ENCODE peak calls at places on chromosome 10, in seven cellular contexts. I is stimulated activated CD8-positive, alpha-beta memory T cell treated with anti-CD3 and anti-CD28 coated beads, Interleukin-7, amount 100 ng/mL, for 4 hours; E is NK-92 treated with Interleukin-12 subunit alpha and Interleukin-12 subunit beta, amount 100 ng/mL, for 24 hours; U is activated naive CD4-positive, alpha-beta T cell; V is stimulated activated CD4-positive, alpha-beta T cell treated with anti-CD3 and anti-CD28 coated beads, Interleukin-2, amount 100 ng/mL, for 24 hours; W is GM12891; X is naive thymus-derived CD8-positive, alpha-beta T cell. G is an unnamed sample.

GRCh38 chr10:3803295-3803883 is 18.4 kb upstream of the KLF6 start:
- DNase-seq in I (no peak), E (no peak), U (no peak), V (no peak), W (no peak), X (no peak), G (peak)

GRCh38 chr10:5648494-5649457 is 17.6 kb downstream of the ASB13 start:
- DNase-seq in I (no peak), E (no peak), U (no peak), V (no peak), W (no peak), X (no peak), G (no peak)

GRCh38 chr10:74103560-74104248 is 46.9 kb downstream of the AP3M1 start:
- DNase-seq in I (no peak), E (no peak), U (no peak), V (no peak), W (peak), X (no peak), G (peak)

GRCh38 chr10:103452714-103453230 is 602 bp upstream of the CALHM2 start:
- DNase-seq in I (no peak), E (no peak), U (no peak), V (no peak), W (no peak), X (no peak), G (no peak)

GRCh38 chr10:110398419-110399162 is 93.9 kb upstream of the SMNDC1 start:
- DNase-seq in I (no peak), E (no peak), U (no peak), V (no peak), W (no peak), X (no peak), G (peak)

GRCh38 chr10:93458821-93459257 is 23.3 kb downstream of the MYOF start:
- DNase-seq in I (no peak), E (no peak), U (no peak), V (peak), W (no peak), X (no peak), G (peak)

GRCh38 chr10:21495686-21496284 is 29.7 kb downstream of the SKIDA1 start:
- DNase-seq in I (peak), E (peak), U (peak), V (peak), W (peak), X (peak), G (peak)

GRCh38 chr10:63105811-63106755 is 27.0 kb upstream of the NRBF2 start:
- DNase-seq in I (no peak), E (no peak), U (no peak), V (no peak), W (no peak), X (no peak), G (peak)

GRCh38 chr10:86267286-86268195 is 99.1 kb downstream of the GRID1 start:
- DNase-seq in I (no peak), E (no peak), U (no peak), V (no peak), W (no peak), X (no peak), G (no peak)

GRCh38 chr10:92081641-92082040 is 158.1 kb downstream of the BTAF1 start:
- DNase-seq in I (no peak), E (no peak), U (no peak), V (no peak), W (no peak), X (no peak), G (no peak)

GRCh38 chr10:130141878-130142277 is 5.7 kb downstream of the GLRX3 start:
- DNase-seq in I (no peak), E (no peak), U (no peak), V (peak), W (no peak), X (peak), G (no peak)

GRCh38 chr10:4195214-4195613 is 410.2 kb upstream of the KLF6 start:
- DNase-seq in I (no peak), E (no peak), U (no peak), V (no peak), W (no peak), X (no peak), G (no peak)

GRCh38 chr10:101260764-101261341 is 31.6 kb upstream of the LBX1 start:
- DNase-seq in I (no peak), E (no peak), U (no peak), V (no peak), W (no peak), X (no peak), G (no peak)

GRCh38 chr10:29957887-29958330 is 101.5 kb downstream of the JCAD start:
- DNase-seq in I (no peak), E (no peak), U (no peak), V (no peak), W (no peak), X (no peak), G (no peak)

GRCh38 chr10:75029874-75030273 is 81.6 kb upstream of the SAMD8 start:
- DNase-seq in I (no peak), E (no peak), U (no peak), V (no peak), W (no peak), X (no peak), G (no peak)

GRCh38 chr10:34885901-34886300 is 70.8 kb upstream of the PARD3 start:
- DNase-seq in I (no peak), E (no peak), U (no peak), V (no peak), W (no peak), X (no peak), G (no peak)